ENCODE peak calls at places on chromosomes 13 and 19, in five cellular contexts. One of them, this sample, is unnamed.
A peak's percentile ranks its signal among the peaks of the same experiment; 100 is the strongest.

GRCh38 chr19:11657307-11657706 is 60.0 kb downstream of the ZNF627 start:
- DNase-seq in body of pancreas: no peak
- DNase-seq in epithelial cell of esophagus: no peak
- DNase-seq in spleen: no peak
- DNase-seq in CD8-positive, alpha-beta T cell: no peak
- DNase-seq in this sample: peak; percentile 4

GRCh38 chr19:10114651-10115391 is 3.3 kb downstream of the P2RY11 start:
- DNase-seq in body of pancreas: no peak
- DNase-seq in epithelial cell of esophagus: no peak
- DNase-seq in spleen: peak; percentile 80
- DNase-seq in CD8-positive, alpha-beta T cell: no peak
- DNase-seq in this sample: peak; percentile 42

GRCh38 chr13:106499905-106500304 is 35.6 kb downstream of the EFNB2 start:
- DNase-seq in body of pancreas: no peak
- DNase-seq in epithelial cell of esophagus: peak; percentile 48
- DNase-seq in spleen: no peak
- DNase-seq in CD8-positive, alpha-beta T cell: no peak
- DNase-seq in this sample: no peak

GRCh38 chr19:7633619-7634018 is at the start of gene PCP2:
- DNase-seq in body of pancreas: no peak
- DNase-seq in epithelial cell of esophagus: no peak
- DNase-seq in spleen: no peak
- DNase-seq in CD8-positive, alpha-beta T cell: no peak
- DNase-seq in this sample: no peak

GRCh38 chr19:35644987-35645679 is 3.0 kb upstream of the COX6B1 start:
- DNase-seq in body of pancreas: peak; percentile 84
- DNase-seq in epithelial cell of esophagus: peak; percentile 66
- DNase-seq in spleen: peak; percentile 92
- DNase-seq in CD8-positive, alpha-beta T cell: peak; percentile 57
- DNase-seq in this sample: peak; percentile 72

GRCh38 chr19:31974941-31975340 is 370.5 kb upstream of the ZNF507 start:
- DNase-seq in body of pancreas: no peak
- DNase-seq in epithelial cell of esophagus: no peak
- DNase-seq in spleen: no peak
- DNase-seq in CD8-positive, alpha-beta T cell: no peak
- DNase-seq in this sample: no peak

GRCh38 chr19:45361608-45362007 is 8.8 kb downstream of the ERCC2 start:
- DNase-seq in body of pancreas: no peak
- DNase-seq in epithelial cell of esophagus: no peak
- DNase-seq in spleen: no peak
- DNase-seq in CD8-positive, alpha-beta T cell: no peak
- DNase-seq in this sample: no peak

GRCh38 chr19:55646889-55647731 is 902 bp upstream of the CCDC106 start:
- DNase-seq in body of pancreas: no peak
- DNase-seq in epithelial cell of esophagus: no peak
- DNase-seq in spleen: no peak
- DNase-seq in CD8-positive, alpha-beta T cell: no peak
- DNase-seq in this sample: no peak

GRCh38 chr13:53201454-53202225 is 173.0 kb downstream of the OLFM4 start:
- DNase-seq in body of pancreas: peak; percentile 38
- DNase-seq in epithelial cell of esophagus: no peak
- DNase-seq in spleen: peak; percentile 69
- DNase-seq in CD8-positive, alpha-beta T cell: no peak
- DNase-seq in this sample: no peak

GRCh38 chr19:19466201-19466600 is 49.1 kb downstream of the TSSK6 start:
- DNase-seq in body of pancreas: no peak
- DNase-seq in epithelial cell of esophagus: no peak
- DNase-seq in spleen: no peak
- DNase-seq in CD8-positive, alpha-beta T cell: no peak
- DNase-seq in this sample: no peak

GRCh38 chr13:112771877-112772538 is 82.2 kb downstream of the ATP11A start:
- DNase-seq in body of pancreas: peak; percentile 57
- DNase-seq in epithelial cell of esophagus: no peak
- DNase-seq in spleen: peak; percentile 20
- DNase-seq in CD8-positive, alpha-beta T cell: no peak
- DNase-seq in this sample: no peak

GRCh38 chr19:49746206-49746958 is 16.7 kb downstream of the TSKS start:
- DNase-seq in body of pancreas: peak; percentile 35
- DNase-seq in epithelial cell of esophagus: peak; percentile 26
- DNase-seq in spleen: peak; percentile 83
- DNase-seq in CD8-positive, alpha-beta T cell: no peak
- DNase-seq in this sample: no peak

GRCh38 chr13:37326319-37326718 is 220.9 kb upstream of the CSNK1A1L start:
- DNase-seq in body of pancreas: no peak
- DNase-seq in epithelial cell of esophagus: no peak
- DNase-seq in spleen: no peak
- DNase-seq in CD8-positive, alpha-beta T cell: no peak
- DNase-seq in this sample: no peak

GRCh38 chr13:41941174-41941573 is 19.7 kb downstream of the VWA8 start:
- DNase-seq in body of pancreas: no peak
- DNase-seq in epithelial cell of esophagus: peak; percentile 42
- DNase-seq in spleen: no peak
- DNase-seq in CD8-positive, alpha-beta T cell: no peak
- DNase-seq in this sample: no peak

GRCh38 chr13:41613984-41614581 is 156.7 kb downstream of the RGCC start:
- DNase-seq in body of pancreas: peak; percentile 27
- DNase-seq in epithelial cell of esophagus: peak; percentile 39
- DNase-seq in spleen: no peak
- DNase-seq in CD8-positive, alpha-beta T cell: no peak
- DNase-seq in this sample: peak; percentile 35

GRCh38 chr13:76019421-76020044 is 383.4 kb downstream of the LMO7 start:
- DNase-seq in body of pancreas: no peak
- DNase-seq in epithelial cell of esophagus: peak; percentile 15
- DNase-seq in spleen: no peak
- DNase-seq in CD8-positive, alpha-beta T cell: no peak
- DNase-seq in this sample: peak; percentile 11

GRCh38 chr13:24865158-24865557 is 101.2 kb downstream of the RNF17 start:
- DNase-seq in body of pancreas: no peak
- DNase-seq in epithelial cell of esophagus: no peak
- DNase-seq in spleen: no peak
- DNase-seq in CD8-positive, alpha-beta T cell: no peak
- DNase-seq in this sample: peak; percentile 16

GRCh38 chr13:46211116-46211515 is 612 bp upstream of the LRRC63 start:
- DNase-seq in body of pancreas: no peak
- DNase-seq in epithelial cell of esophagus: peak; percentile 4
- DNase-seq in spleen: no peak
- DNase-seq in CD8-positive, alpha-beta T cell: peak; percentile 16
- DNase-seq in this sample: peak; percentile 17

GRCh38 chr19:50465986-50466771 is 10.1 kb upstream of the EMC10 start:
- DNase-seq in body of pancreas: no peak
- DNase-seq in epithelial cell of esophagus: peak; percentile 6
- DNase-seq in spleen: no peak
- DNase-seq in CD8-positive, alpha-beta T cell: no peak
- DNase-seq in this sample: no peak

GRCh38 chr13:70357031-70357430 is 248.8 kb upstream of the KLHL1 start:
- DNase-seq in body of pancreas: no peak
- DNase-seq in epithelial cell of esophagus: peak; percentile 50
- DNase-seq in spleen: no peak
- DNase-seq in CD8-positive, alpha-beta T cell: no peak
- DNase-seq in this sample: no peak

GRCh38 chr13:48749144-48749543 is 95.4 kb downstream of the CYSLTR2 start:
- DNase-seq in body of pancreas: no peak
- DNase-seq in epithelial cell of esophagus: peak; percentile 85
- DNase-seq in spleen: no peak
- DNase-seq in CD8-positive, alpha-beta T cell: no peak
- DNase-seq in this sample: peak; percentile 17

GRCh38 chr19:45186509-45187334 is 8.1 kb downstream of the BLOC1S3 start:
- DNase-seq in body of pancreas: no peak
- DNase-seq in epithelial cell of esophagus: no peak
- DNase-seq in spleen: no peak
- DNase-seq in CD8-positive, alpha-beta T cell: no peak
- DNase-seq in this sample: no peak

GRCh38 chr19:23822735-23823134 is 64.0 kb upstream of the ZNF681 start:
- DNase-seq in body of pancreas: no peak
- DNase-seq in epithelial cell of esophagus: peak; percentile 69
- DNase-seq in spleen: no peak
- DNase-seq in CD8-positive, alpha-beta T cell: no peak
- DNase-seq in this sample: no peak

DNA sequence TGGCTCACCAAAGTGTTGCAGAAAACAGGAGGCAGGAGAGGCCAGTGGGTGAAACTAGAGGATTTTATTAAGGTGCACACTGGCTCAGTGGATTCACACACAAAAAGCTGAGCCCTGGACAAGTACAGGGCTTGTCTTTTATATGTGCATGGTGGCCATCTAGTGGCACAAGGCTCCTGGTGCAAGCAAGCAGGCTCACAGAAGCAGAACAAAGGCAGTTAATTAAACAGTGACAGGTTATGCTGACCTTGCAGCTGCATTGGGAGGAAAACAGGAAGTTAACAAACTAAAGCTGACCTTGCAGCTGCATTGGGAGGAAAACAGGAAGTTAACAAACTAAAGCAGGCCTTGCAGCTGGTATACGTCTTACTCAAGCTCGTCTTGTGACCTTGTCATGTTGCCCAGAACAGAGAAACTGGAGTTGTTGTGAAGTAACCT is 65.3 kb upstream of the ZNF681 start:
- DNase-seq in body of pancreas: no peak
- DNase-seq in epithelial cell of esophagus: peak; percentile 7
- DNase-seq in spleen: no peak
- DNase-seq in CD8-positive, alpha-beta T cell: no peak
- DNase-seq in this sample: peak; percentile 16
- TF ChIP-seq CTCF in body of pancreas: no peak
- TF ChIP-seq CTCF in epithelial cell of esophagus: peak; percentile 12
- TF ChIP-seq CTCF in spleen: no peak
- TF ChIP-seq CTCF in CD8-positive, alpha-beta T cell: no peak
- TF ChIP-seq CTCF in this sample: no peak

DNA sequence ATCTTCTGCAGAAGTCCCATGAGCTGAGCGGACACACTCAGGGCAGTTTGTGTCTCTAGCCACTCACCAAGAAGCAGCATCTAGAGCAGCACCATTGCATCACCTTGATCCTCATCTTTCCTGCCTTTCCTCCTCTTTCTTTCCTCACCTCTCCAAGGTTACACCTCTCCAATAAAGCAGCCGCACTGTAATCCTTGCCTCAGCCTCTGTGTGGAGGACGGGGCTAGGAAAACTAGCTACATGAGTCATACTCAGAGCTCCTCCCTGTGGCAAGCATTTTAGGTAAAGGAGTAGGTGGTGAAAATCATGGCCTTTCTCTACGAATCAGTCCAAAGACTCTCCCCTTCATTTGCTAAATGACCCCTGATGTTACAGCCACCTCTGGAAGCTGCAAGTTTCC is 108.8 kb downstream of the DNAJC15 start:
- DNase-seq in body of pancreas: peak; percentile 23
- DNase-seq in epithelial cell of esophagus: peak; percentile 80
- DNase-seq in spleen: no peak
- DNase-seq in CD8-positive, alpha-beta T cell: no peak
- DNase-seq in this sample: peak; percentile 82
- TF ChIP-seq CTCF in body of pancreas: peak; percentile 48
- TF ChIP-seq CTCF in epithelial cell of esophagus: peak; percentile 64
- TF ChIP-seq CTCF in spleen: no peak
- TF ChIP-seq CTCF in CD8-positive, alpha-beta T cell: no peak
- TF ChIP-seq CTCF in this sample: peak; percentile 36

GRCh38 chr13:36258831-36259230 is 38.8 kb downstream of the CCDC169 start:
- DNase-seq in body of pancreas: no peak
- DNase-seq in epithelial cell of esophagus: no peak
- DNase-seq in spleen: no peak
- DNase-seq in CD8-positive, alpha-beta T cell: no peak
- DNase-seq in this sample: no peak
- TF ChIP-seq CTCF in body of pancreas: no peak
- TF ChIP-seq CTCF in epithelial cell of esophagus: no peak
- TF ChIP-seq CTCF in spleen: no peak
- TF ChIP-seq CTCF in CD8-positive, alpha-beta T cell: no peak
- TF ChIP-seq CTCF in this sample: no peak

DNA sequence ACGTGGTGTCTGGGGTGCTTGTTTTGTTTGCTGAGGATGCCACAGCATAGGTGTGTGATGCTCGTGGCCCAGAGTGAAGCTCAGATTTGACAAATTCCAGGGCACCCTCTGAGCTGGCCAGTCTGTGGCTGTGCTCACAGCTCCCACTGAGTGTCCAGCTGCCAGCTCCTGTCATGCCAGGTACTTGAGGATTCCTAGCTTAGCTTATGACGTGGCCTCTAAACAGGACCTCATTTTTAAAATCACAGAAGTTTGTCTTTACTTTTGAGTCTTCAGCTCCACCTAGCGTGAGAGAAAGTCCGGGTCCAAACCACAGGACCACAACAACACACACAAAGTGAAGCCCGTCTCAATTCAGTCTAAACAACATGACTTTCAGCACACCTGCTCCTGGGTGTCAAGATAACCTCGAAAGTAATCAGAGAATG is 117.3 kb downstream of the RAB20 start:
- DNase-seq in body of pancreas: no peak
- DNase-seq in epithelial cell of esophagus: peak; percentile 29
- DNase-seq in spleen: no peak
- DNase-seq in CD8-positive, alpha-beta T cell: no peak
- DNase-seq in this sample: peak; percentile 29
- TF ChIP-seq CTCF in body of pancreas: peak; percentile 16
- TF ChIP-seq CTCF in epithelial cell of esophagus: peak; percentile 30
- TF ChIP-seq CTCF in spleen: no peak
- TF ChIP-seq CTCF in CD8-positive, alpha-beta T cell: no peak
- TF ChIP-seq CTCF in this sample: peak; percentile 37

GRCh38 chr13:98482476-98483444 is 94.1 kb downstream of the STK24 start:
- DNase-seq in body of pancreas: peak; percentile 77
- DNase-seq in epithelial cell of esophagus: peak; percentile 40
- DNase-seq in spleen: no peak
- DNase-seq in CD8-positive, alpha-beta T cell: no peak
- DNase-seq in this sample: peak; percentile 79
- TF ChIP-seq CTCF in body of pancreas: no peak
- TF ChIP-seq CTCF in epithelial cell of esophagus: peak; percentile 3
- TF ChIP-seq CTCF in spleen: no peak
- TF ChIP-seq CTCF in CD8-positive, alpha-beta T cell: no peak
- TF ChIP-seq CTCF in this sample: no peak

GRCh38 chr19:48170817-48171347 is 402 bp downstream of the ZSWIM9 start:
- DNase-seq in body of pancreas: no peak
- DNase-seq in epithelial cell of esophagus: no peak
- DNase-seq in spleen: peak; percentile 81
- DNase-seq in CD8-positive, alpha-beta T cell: no peak
- DNase-seq in this sample: no peak

GRCh38 chr19:48169585-48169973 is 565 bp downstream of the LIG1 start:
- DNase-seq in body of pancreas: peak; percentile 86
- DNase-seq in epithelial cell of esophagus: peak; percentile 87
- DNase-seq in spleen: peak; percentile 95
- DNase-seq in CD8-positive, alpha-beta T cell: peak; percentile 90
- DNase-seq in this sample: peak; percentile 84

GRCh38 chr19:48168689-48169088 is 1.5 kb downstream of the LIG1 start:
- DNase-seq in body of pancreas: no peak
- DNase-seq in epithelial cell of esophagus: no peak
- DNase-seq in spleen: no peak
- DNase-seq in CD8-positive, alpha-beta T cell: no peak
- DNase-seq in this sample: no peak

GRCh38 chr19:48171584-48172170 is 1.2 kb downstream of the ZSWIM9 start:
- DNase-seq in body of pancreas: no peak
- DNase-seq in epithelial cell of esophagus: no peak
- DNase-seq in spleen: peak; percentile 85
- DNase-seq in CD8-positive, alpha-beta T cell: no peak
- DNase-seq in this sample: no peak

GRCh38 chr19:48169974-48170803 is at the start of the genes LIG1 and ZSWIM9:
- DNase-seq in body of pancreas: peak; percentile 90
- DNase-seq in epithelial cell of esophagus: peak; percentile 95
- DNase-seq in spleen: peak; percentile 98
- DNase-seq in CD8-positive, alpha-beta T cell: peak; percentile 84
- DNase-seq in this sample: peak; percentile 95
- TF ChIP-seq CTCF in body of pancreas: peak; percentile 28
- TF ChIP-seq CTCF in epithelial cell of esophagus: no peak
- TF ChIP-seq CTCF in spleen: no peak
- TF ChIP-seq CTCF in CD8-positive, alpha-beta T cell: peak; percentile 25
- TF ChIP-seq CTCF in this sample: no peak